ENCODE peak calls at places on chromosomes 7 and 10, in five cellular contexts. R, Z, V, D and X are unnamed samples.

GRCh38 chr10:6044651-6045599 is 17.2 kb downstream of the IL2RA start:
- DNase-seq in Z (no peak), D (no peak), R (no peak), V (no peak), X (no peak)

GRCh38 chr10:115829501-115830215 is 443.3 kb downstream of the GFRA1 start:
- DNase-seq in Z (no peak), R (no peak), D (no peak), V (peak; percentile 82), X (no peak)

GRCh38 chr10:34001831-34002230 is 667.4 kb upstream of the NRP1 start:
- DNase-seq in Z (no peak), D (no peak), V (no peak), R (no peak), X (no peak)

GRCh38 chr7:50069613-50070012 is 23.4 kb downstream of the ZPBP start:
- DNase-seq in D (no peak), V (peak; percentile 13), R (no peak), Z (peak; percentile 16), X (no peak)

GRCh38 chr10:103845983-103846382 is 9.4 kb downstream of the SH3PXD2A start:
- DNase-seq in R (no peak), D (no peak), V (no peak), Z (no peak), X (no peak)

GRCh38 chr10:22682237-22683192 is 31.9 kb downstream of the PIP4K2A start:
- DNase-seq in R (no peak), V (peak; percentile 52), D (no peak), Z (no peak), X (no peak)

GRCh38 chr7:4416436-4417092 is 265.5 kb upstream of the FOXK1 start:
- DNase-seq in V (no peak), Z (no peak), R (no peak), D (no peak), X (no peak)

GRCh38 chr7:22997871-22998515 is 15.9 kb downstream of the HYCC1 start:
- DNase-seq in R (no peak), V (no peak), Z (no peak), D (no peak), X (no peak)

GRCh38 chr7:22726849-22727792 is at the start of gene IL6:
- DNase-seq in V (peak; percentile 95), R (peak; percentile 94), Z (no peak), D (no peak), X (no peak)

GRCh38 chr7:31858051-31858450 is 171.0 kb downstream of the PPP1R17 start:
- DNase-seq in Z (no peak), R (no peak), D (no peak), V (peak; percentile 29), X (no peak)

GRCh38 chr10:76036410-76036940 is 605.1 kb downstream of the LRMDA start:
- DNase-seq in D (no peak), Z (peak; percentile 27), V (peak; percentile 52), R (peak; percentile 45), X (no peak)

GRCh38 chr7:40221836-40222235 is 87.0 kb downstream of the SUGCT start:
- DNase-seq in Z (no peak), D (no peak), V (peak; percentile 94), R (peak; percentile 44), X (no peak)

GRCh38 chr10:82874671-82875070 is 999.7 kb downstream of the NRG3 start:
- DNase-seq in D (no peak), V (no peak), R (no peak), Z (no peak), X (no peak)

GRCh38 chr10:15015451-15015850 is 28.3 kb upstream of the OLAH start:
- DNase-seq in D (no peak), R (no peak), Z (no peak), V (no peak), X (no peak)

GRCh38 chr10:94315975-94316464 is 46.7 kb downstream of the NOC3L start:
- DNase-seq in Z (no peak), D (no peak), R (peak; percentile 78), V (peak; percentile 41), X (no peak)

GRCh38 chr10:71293446-71294090 is 25.5 kb upstream of the SLC29A3 start:
- DNase-seq in R (no peak), D (no peak), Z (no peak), V (no peak), X (no peak)

GRCh38 chr7:127913686-127914085 is 117.6 kb downstream of the LRRC4 start:
- DNase-seq in V (no peak), R (no peak), D (no peak), Z (no peak), X (no peak)

GRCh38 chr7:138662066-138663061 is 38.8 kb downstream of the SVOPL start:
- DNase-seq in Z (no peak), V (no peak), R (no peak), D (no peak), X (no peak)

GRCh38 chr10:17528296-17528862 is 74.0 kb upstream of the ST8SIA6 start:
- DNase-seq in Z (no peak), D (no peak), R (no peak), V (no peak), X (no peak)

GRCh38 chr10:114638874-114639625 is 19.0 kb downstream of the ABLIM1 start:
- DNase-seq in R (peak; percentile 75), Z (no peak), D (no peak), V (peak; percentile 93), X (no peak)

GRCh38 chr7:134444198-134444960 is 14.5 kb downstream of the AKR1B1 start:
- DNase-seq in D (no peak), Z (no peak), V (no peak), R (no peak), X (peak; percentile 3)

GRCh38 chr7:1663857-1664651 is 6.0 kb upstream of the ELFN1 start:
- DNase-seq in R (no peak), V (no peak), Z (no peak), D (no peak), X (no peak)

GRCh38 chr7:132249591-132249971 is 326.7 kb downstream of the PLXNA4 start:
- DNase-seq in D (no peak), Z (peak; percentile 43), V (no peak), R (no peak), X (no peak)

GRCh38 chr10:51619365-51619764 is 80.0 kb downstream of the CSTF2T start:
- DNase-seq in V (no peak), Z (no peak), R (no peak), D (no peak), X (no peak)

GRCh38 chr10:122931088-122931958 is 20.9 kb downstream of the FAM24A start:
- DNase-seq in Z (no peak), R (no peak), D (no peak), V (peak; percentile 22), X (no peak)